ENCODE peak calls at places on chromosomes 12 and 14, in four cellular contexts. C is tibial nerve, A is ovary, H is GM12878. X is an unnamed sample. For H3K4me1, the result is how much of the 10 kb centered on the place peaks cover.

GRCh38 chr12:52494518-52494917 is 1.5 kb upstream of the KRT6A start:
- DNase-seq in C (peak), A (peak), H (no peak), X (peak)

GRCh38 chr14:70897475-70897874 is 9.8 kb upstream of the PCNX1 start:
- DNase-seq in C (no peak), A (no peak), H (no peak), X (no peak)

GRCh38 chr14:64971890-64972785 is at the start of gene RAB15:
- DNase-seq in C (no peak), A (no peak), H (no peak), X (peak)

GRCh38 chr12:29547151-29547561 is 49.7 kb upstream of the OVCH1 start:
- DNase-seq in C (no peak), A (no peak), H (no peak), X (no peak)

GRCh38 chr12:111056618-111057521 is 136.5 kb upstream of the MYL2 start:
- DNase-seq in C (peak), A (no peak), H (peak), X (peak)

GRCh38 chr12:127928615-127929014 is 338.4 kb upstream of the TMEM132C start:
- DNase-seq in C (no peak), A (no peak), H (no peak), X (no peak)

GRCh38 chr14:64620910-64621309 is 71.1 kb downstream of the PPP1R36 start:
- DNase-seq in C (no peak), A (no peak), H (no peak), X (no peak)

GRCh38 chr12:93753838-93754429 is 76.8 kb downstream of the CRADD start:
- DNase-seq in C (no peak), A (no peak), H (no peak), X (no peak)

GRCh38 chr12:89493650-89494302 is 30.8 kb downstream of the GALNT4 start:
- DNase-seq in C (no peak), A (no peak), H (no peak), X (peak)

GRCh38 chr12:112936927-112937326 is 1.3 kb upstream of the OAS3 start:
- DNase-seq in C (no peak), A (no peak), H (no peak), X (no peak)

GRCh38 chr12:125220404-125221273 is 155.4 kb downstream of the AACS start:
- DNase-seq in C (no peak), A (no peak), H (no peak), X (no peak)

GRCh38 chr12:38921025-38921677 is 15.8 kb upstream of the CPNE8 start:
- DNase-seq in C (peak), A (no peak), H (no peak), X (peak)

GRCh38 chr12:80293759-80294158 is 150.3 kb upstream of the PTPRQ start:
- DNase-seq in C (no peak), A (no peak), H (peak), X (no peak)

GRCh38 chr14:55697358-55697985 is 117.5 kb downstream of the KTN1 start:
- DNase-seq in C (no peak), A (no peak), H (no peak), X (peak)

GRCh38 chr12:503111-503761 is 43.5 kb downstream of the B4GALNT3 start:
- DNase-seq in C (no peak), A (no peak), H (no peak), X (peak)

GRCh38 chr14:70622111-70622712 is 19.5 kb upstream of the TTC9 start:
- DNase-seq in C (no peak), A (no peak), H (no peak), X (peak)

GRCh38 chr12:20815573-20815972 is 5.1 kb downstream of the SLCO1B3 start:
- DNase-seq in C (no peak), A (no peak), H (no peak), X (no peak)

GRCh38 chr14:50928002-50928635 is 16.2 kb downstream of the PYGL start:
- DNase-seq in C (peak), A (no peak), H (peak), X (no peak)

GRCh38 chr12:122389677-122390076 is 32.8 kb downstream of the CLIP1 start:
- DNase-seq in C (no peak), A (no peak), H (no peak), X (no peak)

GRCh38 chr12:132186208-132186856 is 42.1 kb downstream of the NOC4L start:
- DNase-seq in C (no peak), A (no peak), H (no peak), X (no peak)

GRCh38 chr14:52678591-52678990 is 16.8 kb downstream of the ERO1A start:
- DNase-seq in C (no peak), A (no peak), H (no peak), X (no peak)

GRCh38 chr12:92108651-92109050 is 37.0 kb downstream of the BTG1 start:
- DNase-seq in C (peak), A (peak), H (no peak), X (no peak)

GRCh38 chr12:46904406-46905240 is 78.8 kb upstream of the SLC38A4 start:
- DNase-seq in C (no peak), A (no peak), H (no peak), X (no peak)

GRCh38 chr14:67975429-67975828 is 155.8 kb downstream of the RAD51B start:
- DNase-seq in C (no peak), A (no peak), H (no peak), X (no peak)

GRCh38 chr12:129827985-129828384 is 75.8 kb downstream of the TMEM132D start:
- DNase-seq in C (no peak), A (no peak), H (no peak), X (no peak)

GRCh38 chr12:84636801-84637285 is 275.8 kb downstream of the SLC6A15 start:
- DNase-seq in C (no peak), A (no peak), H (no peak), X (no peak)

GRCh38 chr14:62179367-62180018 is 417.3 kb downstream of the SNAPC1 start:
- DNase-seq in C (peak), A (no peak), H (peak), X (peak)

GRCh38 chr12:125143491-125143890 is 78.3 kb downstream of the AACS start:
- DNase-seq in C (no peak), A (no peak), H (no peak), X (peak)

GRCh38 chr12:11652351-11653040 is 3.0 kb downstream of the ETV6 start:
- DNase-seq in C (peak), A (no peak), H (peak), X (peak)

GRCh38 chr14:70391493-70392391 is 25.1 kb downstream of the SYNJ2BP start:
- DNase-seq in C (no peak), A (no peak), H (no peak), X (no peak)

GRCh38 chr14:98853063-98853729 is 418.8 kb downstream of the BCL11B start:
- DNase-seq in C (no peak), A (no peak), H (no peak), X (no peak)

GRCh38 chr12:98402081-98402480 is 113.3 kb upstream of the TMPO start:
- DNase-seq in C (no peak), A (no peak), H (no peak), X (no peak)

GRCh38 chr12:46342562-46343033 is 30.0 kb downstream of the SLC38A2 start:
- DNase-seq in C (peak), A (no peak), H (no peak), X (peak)

GRCh38 chr12:19404232-19404880 is 34.9 kb upstream of the AEBP2 start:
- DNase-seq in C (no peak), A (no peak), H (no peak), X (no peak)

GRCh38 chr14:65206448-65207096 is 104.3 kb upstream of the MAX start:
- DNase-seq in C (no peak), A (no peak), H (peak), X (no peak)

GRCh38 chr12:116365606-116366455 is 88.3 kb upstream of the MED13L start:
- DNase-seq in C (no peak), A (no peak), H (no peak), X (no peak)

GRCh38 chr12:102343361-102344121 is 136.8 kb downstream of the IGF1 start:
- DNase-seq in C (no peak), A (no peak), H (no peak), X (no peak)

GRCh38 chr14:92646952-92647461 is 101.4 kb downstream of the LGMN start:
- DNase-seq in C (no peak), A (peak), H (no peak), X (peak)

GRCh38 chr14:75831971-75832370 is 149.8 kb downstream of the TGFB3 start:
- DNase-seq in C (no peak), A (peak), H (no peak), X (no peak)

DNA sequence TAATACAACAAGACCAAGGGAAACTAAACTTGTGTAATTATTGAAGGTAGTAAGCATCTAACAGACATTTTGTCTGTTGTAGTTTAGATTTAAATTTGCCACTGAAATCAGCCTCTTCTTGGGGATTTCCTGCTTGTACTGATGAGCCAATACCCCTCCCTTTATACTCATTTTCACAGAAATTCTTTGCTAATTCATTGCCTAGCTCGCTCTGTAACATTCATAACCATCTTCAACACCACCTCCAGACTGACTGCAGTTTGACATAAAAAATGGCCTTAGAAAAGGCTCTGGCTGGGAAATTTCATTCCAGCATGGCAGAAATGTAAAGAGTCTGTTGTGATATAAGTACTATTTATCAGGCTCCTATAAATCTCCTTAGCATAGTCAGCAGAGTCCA is 109.7 kb upstream of the FLRT2 start:
- DNase-seq in C (no peak), A (no peak), H (no peak), X (no peak)
- H3K4me1 ChIP-seq in C (under half), A (under half), H (under half), X (under half)

DNA sequence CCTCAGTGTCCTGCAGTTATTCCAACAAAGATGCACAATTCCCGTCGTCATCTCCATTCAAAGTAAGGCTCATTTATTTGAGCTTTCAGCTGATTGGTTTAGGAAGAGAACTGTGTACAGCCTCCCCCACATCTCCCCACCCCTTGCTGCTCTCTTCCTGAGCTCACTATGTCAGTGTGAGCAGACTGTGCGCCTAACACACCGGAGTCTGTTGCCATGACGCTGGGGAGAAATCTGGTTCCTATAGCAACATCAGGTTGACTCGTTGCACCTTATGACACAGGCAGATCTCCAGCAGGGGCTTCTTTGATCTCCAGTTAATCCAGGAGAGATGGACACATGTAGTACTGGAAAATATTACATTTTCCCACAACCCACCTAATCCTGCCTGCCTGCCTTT is 319.4 kb downstream of the CACNA1C start:
- DNase-seq in C (no peak), A (no peak), H (no peak), X (no peak)
- TF ChIP-seq EP300 in C (no peak), A (no peak), H (no peak), X (no peak)

DNA sequence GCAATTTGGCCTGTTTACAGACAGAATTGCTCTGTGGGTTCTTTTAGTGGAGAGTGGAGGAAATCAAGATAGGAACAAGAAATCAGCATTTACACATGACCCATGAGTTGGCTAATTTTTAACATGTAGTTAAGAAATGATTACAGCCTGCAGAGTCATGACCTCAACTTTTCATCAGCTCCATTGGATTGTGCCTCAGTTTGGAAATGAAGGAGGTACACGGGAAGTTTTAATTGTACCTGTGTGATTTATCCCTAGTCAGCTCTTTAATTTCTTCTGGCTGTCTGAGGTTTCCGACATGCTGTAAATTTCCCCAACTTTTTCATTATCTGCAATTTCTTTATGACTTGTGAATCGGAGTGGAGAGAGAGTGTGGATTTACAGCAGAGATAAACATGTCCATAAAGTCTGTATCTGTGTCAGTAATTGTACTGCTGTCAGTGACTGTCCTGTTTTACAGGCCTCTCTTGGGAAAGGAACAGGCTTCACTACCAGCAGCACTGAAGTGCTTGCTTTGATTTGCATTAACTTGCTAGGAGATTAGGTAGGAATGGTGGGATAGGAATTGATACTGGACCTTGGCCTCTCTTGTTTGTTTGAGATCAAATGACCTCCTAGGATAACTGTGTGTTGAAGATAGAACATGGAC is 49.2 kb downstream of the LIN52 start:
- DNase-seq in C (no peak), A (no peak), H (no peak), X (no peak)
- H3K4me3 ChIP-seq in C (no peak), A (no peak), H (no peak), X (no peak)

GRCh38 chr12:27614866-27615265 is 81.4 kb upstream of the REP15 start:
- DNase-seq in C (no peak), A (no peak), H (no peak), X (no peak)
- H3K4me1 ChIP-seq in C (under half), A (under half), H (under half), X (under half)

GRCh38 chr14:54574528-54574927 is 7.6 kb downstream of the SAMD4A start:
- DNase-seq in C (no peak), A (no peak), H (no peak), X (no peak)
- TF ChIP-seq EP300 in C (no peak), A (no peak), H (no peak), X (no peak)

X was measured in transverse colon.